ENCODE peak calls at places on chromosome 2, in five cellular contexts. One of them, this sample, is unnamed.

GRCh38 chr2:118477111-118477517 is 370.3 kb downstream of the EN1 start:
- DNase-seq in left ventricle myocardium inferior: no peak
- DNase-seq in right lobe of liver: no peak
- DNase-seq in uterus: no peak
- DNase-seq in upper lobe of left lung: no peak
- DNase-seq in this sample: no peak

GRCh38 chr2:11710632-11711381 is 35.6 kb upstream of the LPIN1 start:
- DNase-seq in upper lobe of left lung: no peak
- DNase-seq in left ventricle myocardium inferior: no peak
- DNase-seq in uterus: no peak
- DNase-seq in right lobe of liver: no peak
- DNase-seq in this sample: no peak

GRCh38 chr2:71385008-71385407 is 53.4 kb downstream of the ZNF638 start:
- DNase-seq in uterus: no peak
- DNase-seq in upper lobe of left lung: no peak
- DNase-seq in right lobe of liver: no peak
- DNase-seq in left ventricle myocardium inferior: no peak
- DNase-seq in this sample: no peak

GRCh38 chr2:14324308-14324707 is 308.2 kb upstream of the LRATD1 start:
- DNase-seq in upper lobe of left lung: no peak
- DNase-seq in left ventricle myocardium inferior: no peak
- DNase-seq in uterus: no peak
- DNase-seq in right lobe of liver: no peak
- DNase-seq in this sample: no peak

GRCh38 chr2:5035134-5035533 is 657.0 kb upstream of the SOX11 start:
- DNase-seq in right lobe of liver: no peak
- DNase-seq in left ventricle myocardium inferior: no peak
- DNase-seq in uterus: no peak
- DNase-seq in upper lobe of left lung: no peak
- DNase-seq in this sample: no peak

GRCh38 chr2:97845818-97846217 is 132.4 kb downstream of the ZAP70 start:
- DNase-seq in right lobe of liver: no peak
- DNase-seq in left ventricle myocardium inferior: no peak
- DNase-seq in uterus: no peak
- DNase-seq in upper lobe of left lung: no peak
- DNase-seq in this sample: no peak

GRCh38 chr2:196160101-196160500 is 11.3 kb downstream of the STK17B start:
- DNase-seq in upper lobe of left lung: no peak
- DNase-seq in right lobe of liver: no peak
- DNase-seq in left ventricle myocardium inferior: no peak
- DNase-seq in uterus: no peak
- DNase-seq in this sample: peak; percentile 86

GRCh38 chr2:162582357-162582798 is 238.4 kb downstream of the GCA start:
- DNase-seq in left ventricle myocardium inferior: no peak
- DNase-seq in upper lobe of left lung: no peak
- DNase-seq in right lobe of liver: peak; percentile 69
- DNase-seq in uterus: no peak
- DNase-seq in this sample: no peak

GRCh38 chr2:104766683-104767082 is 87.2 kb upstream of the POU3F3 start:
- DNase-seq in uterus: no peak
- DNase-seq in upper lobe of left lung: no peak
- DNase-seq in left ventricle myocardium inferior: no peak
- DNase-seq in right lobe of liver: no peak
- DNase-seq in this sample: no peak

GRCh38 chr2:230441188-230441897 is 25.3 kb downstream of the SP100 start:
- DNase-seq in upper lobe of left lung: no peak
- DNase-seq in uterus: no peak
- DNase-seq in right lobe of liver: no peak
- DNase-seq in left ventricle myocardium inferior: no peak
- DNase-seq in this sample: peak; percentile 62

GRCh38 chr2:165895974-165896373 is 57.6 kb downstream of the TTC21B start:
- DNase-seq in uterus: no peak
- DNase-seq in left ventricle myocardium inferior: no peak
- DNase-seq in right lobe of liver: no peak
- DNase-seq in upper lobe of left lung: no peak
- DNase-seq in this sample: no peak

GRCh38 chr2:187224989-187225388 is 223.1 kb downstream of the CALCRL start:
- DNase-seq in uterus: no peak
- DNase-seq in upper lobe of left lung: no peak
- DNase-seq in left ventricle myocardium inferior: no peak
- DNase-seq in right lobe of liver: no peak
- DNase-seq in this sample: no peak

GRCh38 chr2:41695714-41696113 is 352.1 kb upstream of the PKDCC start:
- DNase-seq in left ventricle myocardium inferior: no peak
- DNase-seq in uterus: no peak
- DNase-seq in right lobe of liver: no peak
- DNase-seq in upper lobe of left lung: no peak
- DNase-seq in this sample: no peak

GRCh38 chr2:44275915-44276279 is 617 bp downstream of the SLC3A1 start:
- DNase-seq in left ventricle myocardium inferior: no peak
- DNase-seq in right lobe of liver: no peak
- DNase-seq in upper lobe of left lung: no peak
- DNase-seq in uterus: no peak
- DNase-seq in this sample: no peak

GRCh38 chr2:37226863-37227262 is 4.5 kb downstream of the CEBPZ start:
- DNase-seq in right lobe of liver: no peak
- DNase-seq in upper lobe of left lung: no peak
- DNase-seq in uterus: no peak
- DNase-seq in left ventricle myocardium inferior: no peak
- DNase-seq in this sample: no peak

GRCh38 chr2:27081984-27082772 is 3.8 kb downstream of the EMILIN1 start:
- DNase-seq in uterus: no peak
- DNase-seq in left ventricle myocardium inferior: no peak
- DNase-seq in right lobe of liver: no peak
- DNase-seq in upper lobe of left lung: peak; percentile 85
- DNase-seq in this sample: no peak

GRCh38 chr2:207632575-207633492 is 7.6 kb upstream of the METTL21A start:
- DNase-seq in uterus: no peak
- DNase-seq in upper lobe of left lung: no peak
- DNase-seq in right lobe of liver: no peak
- DNase-seq in left ventricle myocardium inferior: no peak
- DNase-seq in this sample: no peak

GRCh38 chr2:54063967-54064535 is 51.4 kb upstream of the ACYP2 start:
- DNase-seq in left ventricle myocardium inferior: peak; percentile 33
- DNase-seq in right lobe of liver: no peak
- DNase-seq in uterus: no peak
- DNase-seq in upper lobe of left lung: no peak
- DNase-seq in this sample: no peak

GRCh38 chr2:26465266-26465925 is 12.5 kb downstream of the OTOF start:
- DNase-seq in right lobe of liver: no peak
- DNase-seq in upper lobe of left lung: no peak
- DNase-seq in uterus: no peak
- DNase-seq in left ventricle myocardium inferior: no peak
- DNase-seq in this sample: no peak

GRCh38 chr2:55422876-55423275 is 3.2 kb upstream of the CCDC88A start:
- DNase-seq in uterus: no peak
- DNase-seq in left ventricle myocardium inferior: no peak
- DNase-seq in upper lobe of left lung: no peak
- DNase-seq in right lobe of liver: no peak
- DNase-seq in this sample: no peak

GRCh38 chr2:74759991-74760390 is 73.9 kb upstream of the HK2 start:
- DNase-seq in right lobe of liver: no peak
- DNase-seq in left ventricle myocardium inferior: no peak
- DNase-seq in uterus: no peak
- DNase-seq in upper lobe of left lung: no peak
- DNase-seq in this sample: no peak

GRCh38 chr2:240458044-240458899 is 22.8 kb downstream of the GPC1 start:
- DNase-seq in right lobe of liver: no peak
- DNase-seq in left ventricle myocardium inferior: no peak
- DNase-seq in upper lobe of left lung: no peak
- DNase-seq in uterus: no peak
- DNase-seq in this sample: no peak

GRCh38 chr2:84942166-84942565 is 28.8 kb upstream of the KCMF1 start:
- DNase-seq in uterus: no peak
- DNase-seq in left ventricle myocardium inferior: no peak
- DNase-seq in right lobe of liver: no peak
- DNase-seq in upper lobe of left lung: no peak
- DNase-seq in this sample: no peak
- H3K27me3 ChIP-seq in uterus: no peaks in the 10 kb centered on the region
- H3K27me3 ChIP-seq in left ventricle myocardium inferior: no peaks in the 10 kb centered on the region
- H3K27me3 ChIP-seq in right lobe of liver: no peaks in the 10 kb centered on the region
- H3K27me3 ChIP-seq in upper lobe of left lung: no peaks in the 10 kb centered on the region
- H3K27me3 ChIP-seq in this sample: no peaks in the 10 kb centered on the region

GRCh38 chr2:157698430-157698829 is 69.8 kb upstream of the ACVR1C start:
- DNase-seq in left ventricle myocardium inferior: no peak
- DNase-seq in uterus: no peak
- DNase-seq in upper lobe of left lung: no peak
- DNase-seq in right lobe of liver: no peak
- DNase-seq in this sample: no peak

GRCh38 chr2:157692768-157693167 is 64.1 kb upstream of the ACVR1C start:
- DNase-seq in upper lobe of left lung: no peak
- DNase-seq in left ventricle myocardium inferior: no peak
- DNase-seq in uterus: no peak
- DNase-seq in right lobe of liver: no peak
- DNase-seq in this sample: no peak

GRCh38 chr2:157699806-157700205 is 71.1 kb upstream of the ACVR1C start:
- DNase-seq in right lobe of liver: no peak
- DNase-seq in upper lobe of left lung: no peak
- DNase-seq in uterus: no peak
- DNase-seq in left ventricle myocardium inferior: no peak
- DNase-seq in this sample: no peak

GRCh38 chr2:157699009-157699408 is 70.3 kb upstream of the ACVR1C start:
- DNase-seq in upper lobe of left lung: no peak
- DNase-seq in right lobe of liver: no peak
- DNase-seq in left ventricle myocardium inferior: no peak
- DNase-seq in uterus: no peak
- DNase-seq in this sample: no peak

GRCh38 chr2:157696036-157696435 is 67.4 kb upstream of the ACVR1C start:
- DNase-seq in uterus: no peak
- DNase-seq in upper lobe of left lung: no peak
- DNase-seq in right lobe of liver: no peak
- DNase-seq in left ventricle myocardium inferior: no peak
- DNase-seq in this sample: no peak
- H3K4me1 ChIP-seq in uterus: no peaks in the 10 kb centered on the region
- H3K4me1 ChIP-seq in upper lobe of left lung: no peaks in the 10 kb centered on the region
- H3K4me1 ChIP-seq in right lobe of liver: no peaks in the 10 kb centered on the region
- H3K4me1 ChIP-seq in left ventricle myocardium inferior: no peaks in the 10 kb centered on the region
- H3K4me1 ChIP-seq in this sample: no peaks in the 10 kb centered on the region

DNA sequence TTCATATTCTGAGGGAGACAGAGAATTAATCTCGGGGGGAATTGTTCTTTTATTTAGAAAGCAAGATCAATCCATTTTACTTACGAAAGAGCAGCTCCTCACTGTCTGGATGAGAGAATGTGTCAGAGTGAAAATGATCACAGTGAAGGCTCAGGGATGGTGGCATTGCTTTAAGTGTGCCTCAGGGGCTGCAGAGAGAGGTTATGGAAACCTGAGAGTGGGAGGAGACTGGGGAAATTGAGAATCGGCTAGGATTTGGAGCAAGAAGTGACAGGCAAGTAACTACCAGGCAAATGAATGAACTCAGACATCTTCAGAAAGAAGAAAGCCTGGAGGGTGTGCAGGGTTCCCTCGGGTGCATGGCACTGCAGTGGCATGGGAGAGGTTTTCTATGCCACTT is 34.2 kb downstream of the MRPL35 start:
- DNase-seq in uterus: no peak
- DNase-seq in left ventricle myocardium inferior: no peak
- DNase-seq in right lobe of liver: no peak
- DNase-seq in upper lobe of left lung: no peak
- DNase-seq in this sample: no peak
- H3K27me3 ChIP-seq in uterus: no peaks in the 10 kb centered on the region
- H3K27me3 ChIP-seq in left ventricle myocardium inferior: no peaks in the 10 kb centered on the region
- H3K27me3 ChIP-seq in right lobe of liver: no peaks in the 10 kb centered on the region
- H3K27me3 ChIP-seq in upper lobe of left lung: no peaks in the 10 kb centered on the region
- H3K27me3 ChIP-seq in this sample: no peaks in the 10 kb centered on the region

DNA sequence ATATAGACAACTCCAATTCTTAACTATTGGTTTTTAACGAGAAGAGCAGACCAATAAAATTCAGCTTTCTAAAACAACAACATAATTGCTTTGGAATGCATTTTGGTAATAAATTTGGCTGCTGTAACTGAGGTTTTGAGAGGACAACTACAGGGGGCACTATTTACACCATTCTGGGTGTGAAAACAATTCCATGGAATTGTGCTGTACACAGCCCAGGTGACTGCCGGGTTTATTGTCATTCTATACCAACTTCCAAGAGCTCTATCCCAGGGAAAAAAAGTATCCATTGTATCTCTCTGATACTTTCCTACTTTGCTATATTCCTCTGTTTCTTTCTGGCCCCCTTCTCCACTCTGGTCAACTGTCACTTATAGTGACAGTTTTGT is 38.4 kb downstream of the IRS1 start:
- DNase-seq in left ventricle myocardium inferior: no peak
- DNase-seq in upper lobe of left lung: no peak
- DNase-seq in right lobe of liver: no peak
- DNase-seq in uterus: no peak
- DNase-seq in this sample: no peak
- H3K4me1 ChIP-seq in left ventricle myocardium inferior: peaks cover 70% of the 10 kb centered on the region
- H3K4me1 ChIP-seq in upper lobe of left lung: peaks cover 10% of the 10 kb centered on the region
- H3K4me1 ChIP-seq in right lobe of liver: peaks cover 31% of the 10 kb centered on the region
- H3K4me1 ChIP-seq in uterus: no peaks in the 10 kb centered on the region
- H3K4me1 ChIP-seq in this sample: no peaks in the 10 kb centered on the region

GRCh38 chr2:99708231-99708630 is 218.4 kb upstream of the REV1 start:
- DNase-seq in right lobe of liver: no peak
- DNase-seq in left ventricle myocardium inferior: peak; percentile 47
- DNase-seq in uterus: peak; percentile 33
- DNase-seq in upper lobe of left lung: no peak
- DNase-seq in this sample: no peak

GRCh38 chr2:99707592-99707991 is 217.8 kb upstream of the REV1 start:
- DNase-seq in upper lobe of left lung: no peak
- DNase-seq in right lobe of liver: no peak
- DNase-seq in uterus: no peak
- DNase-seq in left ventricle myocardium inferior: no peak
- DNase-seq in this sample: no peak

GRCh38 chr2:99706734-99707133 is 216.9 kb upstream of the REV1 start:
- DNase-seq in uterus: no peak
- DNase-seq in left ventricle myocardium inferior: no peak
- DNase-seq in right lobe of liver: no peak
- DNase-seq in upper lobe of left lung: no peak
- DNase-seq in this sample: no peak

GRCh38 chr2:99709229-99709628 is 219.4 kb upstream of the REV1 start:
- DNase-seq in right lobe of liver: no peak
- DNase-seq in uterus: no peak
- DNase-seq in left ventricle myocardium inferior: no peak
- DNase-seq in upper lobe of left lung: no peak
- DNase-seq in this sample: no peak

GRCh38 chr2:99710720-99711612 is 221.1 kb upstream of the REV1 start:
- DNase-seq in uterus: no peak
- DNase-seq in left ventricle myocardium inferior: peak; percentile 29
- DNase-seq in right lobe of liver: no peak
- DNase-seq in upper lobe of left lung: no peak
- DNase-seq in this sample: no peak
- H3K27me3 ChIP-seq in uterus: no peaks in the 10 kb centered on the region
- H3K27me3 ChIP-seq in left ventricle myocardium inferior: no peaks in the 10 kb centered on the region
- H3K27me3 ChIP-seq in right lobe of liver: no peaks in the 10 kb centered on the region
- H3K27me3 ChIP-seq in upper lobe of left lung: no peaks in the 10 kb centered on the region
- H3K27me3 ChIP-seq in this sample: no peaks in the 10 kb centered on the region

GRCh38 chr2:85760371-85760770 is 6.6 kb downstream of the ATOH8 start:
- DNase-seq in left ventricle myocardium inferior: no peak
- DNase-seq in upper lobe of left lung: no peak
- DNase-seq in right lobe of liver: no peak
- DNase-seq in uterus: no peak
- DNase-seq in this sample: no peak
- H3K4me1 ChIP-seq in left ventricle myocardium inferior: peaks cover 99% of the 10 kb centered on the region
- H3K4me1 ChIP-seq in upper lobe of left lung: peaks cover 85% of the 10 kb centered on the region
- H3K4me1 ChIP-seq in right lobe of liver: peaks cover 52% of the 10 kb centered on the region
- H3K4me1 ChIP-seq in uterus: no peaks in the 10 kb centered on the region
- H3K4me1 ChIP-seq in this sample: peaks cover 10% of the 10 kb centered on the region